ENCODE peak calls at places on chromosomes 6 and 20, in eight cellular contexts. A is left ventricle myocardium superior; E is activated CD4-positive, CD25-positive, alpha-beta regulatory T cell treated with anti-CD3 and anti-CD28 coated beads, Interleukin-2, amount 50 U/mL, for 72 hours; Z is retinal pigment epithelial cell; X is adrenal gland; I is memory B cell; U is activated T-cell treated with anti-CD3 and anti-CD28 coated beads for 1 hour; Q is stimulated activated CD8-positive, alpha-beta memory T cell treated with anti-CD3 and anti-CD28 coated beads, Interleukin-4, amount 100 ng/mL, for 4 hours. V is an unnamed sample.

GRCh38 chr6:153024401-153025017 is 22.0 kb upstream of the MTRF1L start:
- DNase-seq in Q (no peak), U (no peak), E (peak), A (no peak), Z (no peak), I (peak), X (peak), V (peak)

GRCh38 chr6:159853735-159854134 is 37.1 kb upstream of the MAS1 start:
- DNase-seq in A (no peak), I (no peak), Q (no peak), U (no peak), Z (no peak), E (no peak), X (no peak), V (no peak)

GRCh38 chr6:23775127-23775526 is 350.9 kb upstream of the NRSN1 start:
- DNase-seq in U (no peak), Z (no peak), E (no peak), Q (no peak), A (no peak), I (no peak), X (no peak), V (no peak)

GRCh38 chr6:148323344-148323743 is 19.3 kb upstream of the SASH1 start:
- DNase-seq in E (no peak), I (no peak), Z (no peak), A (no peak), U (no peak), X (no peak), Q (no peak), V (no peak)

GRCh38 chr20:48758206-48758820 is 69.5 kb downstream of the PREX1 start:
- DNase-seq in I (no peak), X (no peak), Z (no peak), U (no peak), Q (no peak), A (no peak), E (no peak), V (no peak)

GRCh38 chr6:114216789-114217467 is 125.9 kb downstream of the HS3ST5 start:
- DNase-seq in U (no peak), X (no peak), Q (no peak), I (no peak), Z (no peak), A (no peak), E (no peak), V (no peak)

GRCh38 chr6:135520781-135521180 is 23.2 kb upstream of the AHI1 start:
- DNase-seq in Q (no peak), E (no peak), Z (no peak), A (no peak), X (no peak), I (no peak), U (no peak), V (no peak)

GRCh38 chr20:49308875-49309274 is 31.0 kb upstream of the ZNFX1 start:
- DNase-seq in A (no peak), E (no peak), Q (no peak), X (no peak), Z (no peak), U (no peak), I (no peak), V (no peak)

GRCh38 chr6:14412026-14412425 is 294.5 kb downstream of the CD83 start:
- DNase-seq in Z (no peak), Q (no peak), A (no peak), I (no peak), U (no peak), X (no peak), E (no peak), V (no peak)

GRCh38 chr6:138981416-138981815 is 6.6 kb downstream of the REPS1 start:
- DNase-seq in A (no peak), U (no peak), Q (no peak), I (no peak), E (no peak), Z (no peak), X (no peak), V (no peak)

GRCh38 chr6:151566557-151566956 is 72.7 kb downstream of the CCDC170 start:
- DNase-seq in E (no peak), Q (no peak), X (no peak), Z (no peak), I (no peak), A (no peak), U (no peak), V (no peak)

GRCh38 chr20:18879262-18879661 is 65.7 kb downstream of the SCP2D1 start:
- DNase-seq in E (no peak), X (no peak), Q (no peak), A (no peak), I (no peak), U (no peak), Z (no peak), V (no peak)

GRCh38 chr6:110682460-110682853 is 132.8 kb downstream of the CDK19 start:
- DNase-seq in X (peak), I (peak), Z (peak), A (no peak), Q (peak), E (no peak), U (peak), V (peak)

GRCh38 chr6:6688951-6689350 is 100.4 kb downstream of the LY86 start:
- DNase-seq in A (no peak), U (no peak), Q (no peak), E (no peak), I (no peak), X (no peak), Z (no peak), V (no peak)

GRCh38 chr6:136607204-136607931 is 57.1 kb upstream of the MAP7 start:
- DNase-seq in U (no peak), X (peak), I (no peak), Q (no peak), E (no peak), Z (no peak), A (no peak), V (peak)

GRCh38 chr20:25867776-25868649 is 171.4 kb upstream of the ZNF337 start:
- DNase-seq in Q (peak), I (no peak), A (peak), U (peak), Z (no peak), X (peak), E (peak), V (no peak)

GRCh38 chr20:43533060-43533459 is 25.6 kb downstream of the L3MBTL1 start:
- DNase-seq in I (no peak), U (no peak), Z (no peak), Q (no peak), E (no peak), A (no peak), X (peak), V (no peak)

GRCh38 chr20:57772349-57772964 is 62.6 kb upstream of the PMEPA1 start:
- DNase-seq in Q (no peak), U (peak), Z (peak), I (no peak), A (no peak), E (no peak), X (peak), V (no peak)

GRCh38 chr20:60395993-60396392 is 437.8 kb downstream of the CDH26 start:
- DNase-seq in I (no peak), U (no peak), X (no peak), A (no peak), Z (no peak), Q (no peak), E (no peak), V (no peak)

GRCh38 chr6:134216304-134217029 is 101.4 kb downstream of the SGK1 start:
- DNase-seq in E (no peak), A (no peak), I (no peak), Z (no peak), Q (no peak), X (no peak), U (no peak), V (no peak)

GRCh38 chr6:28544211-28544610 is 18.5 kb downstream of the GPX5 start:
- DNase-seq in Q (no peak), E (no peak), X (no peak), U (no peak), I (no peak), A (no peak), Z (no peak), V (no peak)

GRCh38 chr20:3788685-3789155 is 2.2 kb upstream of the CENPB start:
- DNase-seq in A (no peak), I (no peak), X (no peak), U (no peak), Q (no peak), E (no peak), Z (no peak), V (no peak)

GRCh38 chr6:51839975-51840374 is 247.4 kb downstream of the PKHD1 start:
- DNase-seq in Q (no peak), I (no peak), Z (no peak), E (no peak), U (no peak), A (no peak), X (no peak), V (no peak)

GRCh38 chr20:59246691-59247090 is 53.7 kb upstream of the EDN3 start:
- DNase-seq in Q (no peak), Z (no peak), E (no peak), U (no peak), A (no peak), X (no peak), I (no peak), V (no peak)

GRCh38 chr6:45605971-45606370 is 228.2 kb upstream of the SUPT3H start:
- DNase-seq in U (no peak), Z (no peak), Q (no peak), E (no peak), X (no peak), I (no peak), A (no peak), V (no peak)

GRCh38 chr6:100176321-100176950 is 182.4 kb upstream of the MCHR2 start:
- DNase-seq in Z (peak), E (no peak), Q (no peak), I (no peak), U (no peak), X (no peak), A (no peak), V (peak)

GRCh38 chr20:561437-562231 is 18.0 kb upstream of the CSNK2A1 start:
- DNase-seq in U (peak), Q (no peak), Z (no peak), A (peak), I (peak), X (peak), E (no peak), V (peak)

GRCh38 chr6:43873806-43874714 is 104.0 kb downstream of the VEGFA start:
- DNase-seq in X (no peak), A (no peak), I (no peak), Z (no peak), E (no peak), U (no peak), Q (no peak), V (peak)

GRCh38 chr6:3266170-3266569 is 7.4 kb downstream of the PSMG4 start:
- DNase-seq in A (no peak), I (no peak), Q (no peak), U (no peak), E (no peak), Z (no peak), X (no peak), V (no peak)

GRCh38 chr6:161038229-161039003 is 46.8 kb downstream of the MAP3K4 start:
- DNase-seq in Q (no peak), I (no peak), A (peak), Z (peak), U (no peak), X (peak), E (no peak), V (no peak)

GRCh38 chr6:147699637-147700036 is 191.1 kb downstream of the SAMD5 start:
- DNase-seq in A (no peak), Q (no peak), Z (no peak), X (no peak), E (no peak), I (no peak), U (no peak), V (no peak)

GRCh38 chr6:137829641-137830083 is 37.4 kb upstream of the TNFAIP3 start:
- DNase-seq in Z (no peak), A (no peak), Q (no peak), E (no peak), U (no peak), X (no peak), I (no peak), V (no peak)

GRCh38 chr6:103002282-103002681 is 1608.8 kb downstream of the GRIK2 start:
- DNase-seq in Z (no peak), A (no peak), U (no peak), Q (no peak), E (no peak), X (no peak), I (no peak), V (no peak)

GRCh38 chr6:2876210-2877056 is 26.7 kb downstream of the SERPINB9 start:
- DNase-seq in E (no peak), U (no peak), Q (no peak), Z (peak), I (no peak), X (peak), A (peak), V (peak)

GRCh38 chr6:25052181-25052580 is 116.4 kb upstream of the RIPOR2 start:
- DNase-seq in Z (no peak), Q (no peak), I (no peak), E (no peak), A (no peak), X (no peak), U (no peak), V (no peak)

GRCh38 chr6:30322527-30323501 is 3.9 kb upstream of the TRIM39 start:
- DNase-seq in X (no peak), U (no peak), I (no peak), A (no peak), Z (no peak), Q (no peak), E (no peak), V (no peak)

GRCh38 chr6:161001421-161001820 is 9.9 kb downstream of the MAP3K4 start:
- DNase-seq in Q (no peak), E (no peak), A (no peak), X (no peak), I (no peak), Z (no peak), U (no peak), V (peak)

V was measured in HepG2.